ENCODE peak calls at places on chromosomes 6 and 20, in five cellular contexts. J is tibial artery, X is fibroblast of the aortic adventitia, A is coronary artery, R is heart left ventricle. O is an unnamed sample.

GRCh38 chr6:128731249-128732165 is 151.4 kb upstream of the LAMA2 start:
- DNase-seq in R (no peak), X (peak), J (no peak), A (no peak), O (peak)

GRCh38 chr6:111858347-111858746 is 14.9 kb downstream of the FYN start:
- DNase-seq in J (no peak), A (no peak), X (no peak), R (no peak), O (no peak)

GRCh38 chr20:11716239-11716944 is 201.3 kb upstream of the BTBD3 start:
- DNase-seq in J (no peak), X (peak), A (no peak), R (no peak), O (peak)

GRCh38 chr6:33983109-33983475 is 162.8 kb downstream of the GRM4 start:
- DNase-seq in A (peak), X (no peak), J (peak), R (peak), O (no peak)

GRCh38 chr20:62907377-62908317 is 18.7 kb downstream of the DIDO1 start:
- DNase-seq in R (no peak), X (no peak), A (no peak), J (no peak), O (peak)

GRCh38 chr20:15682690-15683089 is 890.6 kb downstream of the KIF16B start:
- DNase-seq in R (no peak), J (no peak), X (no peak), A (no peak), O (peak)

GRCh38 chr20:4776079-4776630 is 54.4 kb downstream of the PRND start:
- DNase-seq in X (no peak), R (no peak), J (no peak), A (no peak), O (no peak)

GRCh38 chr6:148973809-148974208 is 227.0 kb downstream of the UST start:
- DNase-seq in R (no peak), X (peak), J (no peak), A (no peak), O (peak)

GRCh38 chr6:20575125-20575524 is 40.9 kb downstream of the CDKAL1 start:
- DNase-seq in J (no peak), A (no peak), X (no peak), R (no peak), O (no peak)

GRCh38 chr20:420721-421574 is 12.8 kb downstream of the RBCK1 start:
- DNase-seq in A (no peak), X (no peak), J (no peak), R (peak), O (no peak)

GRCh38 chr6:6730831-6731230 is 142.3 kb downstream of the LY86 start:
- DNase-seq in J (peak), R (peak), X (peak), A (no peak), O (peak)

GRCh38 chr6:40526036-40526435 is 61.1 kb downstream of the LRFN2 start:
- DNase-seq in X (no peak), A (no peak), J (no peak), R (no peak), O (no peak)

GRCh38 chr6:4760773-4761172 is 15.4 kb upstream of the CDYL start:
- DNase-seq in A (no peak), R (no peak), X (peak), J (no peak), O (no peak)

GRCh38 chr6:85405175-85405852 is 44.6 kb upstream of the NT5E start:
- DNase-seq in A (no peak), X (peak), J (no peak), R (no peak), O (no peak)

GRCh38 chr6:145960918-145961604 is 3.1 kb downstream of the SHPRH start:
- DNase-seq in R (no peak), X (peak), A (peak), J (no peak), O (peak)

GRCh38 chr20:13858496-13859270 is 73.9 kb downstream of the NDUFAF5 start:
- DNase-seq in X (no peak), R (no peak), J (no peak), A (no peak), O (no peak)

GRCh38 chr20:30506100-30506499 is 751.4 kb upstream of the DEFB115 start:
- DNase-seq in R (no peak), J (no peak), X (no peak), A (no peak), O (no peak)

GRCh38 chr20:36243726-36244125 is 7.4 kb downstream of the AAR2 start:
- DNase-seq in A (no peak), R (no peak), J (no peak), X (no peak), O (no peak)

GRCh38 chr6:156904176-156904967 is 127.2 kb downstream of the ARID1B start:
- DNase-seq in X (no peak), A (no peak), R (no peak), J (no peak), O (no peak)

GRCh38 chr6:53646606-53647005 is 18.9 kb downstream of the KLHL31 start:
- DNase-seq in A (no peak), R (no peak), X (no peak), J (no peak), O (no peak)

GRCh38 chr6:158047120-158047518 is 65.5 kb downstream of the SYNJ2 start:
- DNase-seq in J (peak), R (peak), X (no peak), A (peak), O (peak)

GRCh38 chr20:37261714-37262113 is at the start of gene GHRH:
- DNase-seq in J (no peak), X (no peak), A (no peak), R (no peak), O (no peak)

GRCh38 chr6:131182991-131183425 is 47.7 kb downstream of the AKAP7 start:
- DNase-seq in X (peak), J (no peak), A (no peak), R (no peak), O (no peak)

GRCh38 chr20:53502820-53503219 is 90.8 kb downstream of the ZNF217 start:
- DNase-seq in R (no peak), J (no peak), X (no peak), A (no peak), O (no peak)

DNA sequence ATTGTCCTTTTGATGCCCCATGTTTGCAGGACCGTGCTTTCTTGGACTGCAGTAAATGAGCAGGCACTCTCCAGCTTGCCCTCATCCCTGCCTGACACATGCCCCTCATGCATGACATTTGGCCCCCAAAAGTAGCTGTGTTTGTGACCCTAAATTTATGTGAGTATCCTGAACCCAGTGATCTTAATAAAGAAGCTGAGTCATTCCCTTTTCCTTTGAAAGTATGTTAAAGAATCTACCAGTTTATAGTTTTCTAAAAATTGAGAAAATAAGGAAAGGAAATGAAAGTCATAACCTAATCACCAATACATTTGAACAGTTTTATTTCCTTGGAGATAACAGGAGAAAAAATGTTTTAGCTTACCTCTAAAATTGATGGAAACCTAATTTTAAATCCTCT is 3.4 kb upstream of the SLC22A23 start:
- DNase-seq in J (no peak), X (no peak), A (no peak), R (no peak), O (no peak)
- TF ChIP-seq CTCF in J (no peak), X (no peak), A (no peak), R (no peak), O (no peak)

DNA sequence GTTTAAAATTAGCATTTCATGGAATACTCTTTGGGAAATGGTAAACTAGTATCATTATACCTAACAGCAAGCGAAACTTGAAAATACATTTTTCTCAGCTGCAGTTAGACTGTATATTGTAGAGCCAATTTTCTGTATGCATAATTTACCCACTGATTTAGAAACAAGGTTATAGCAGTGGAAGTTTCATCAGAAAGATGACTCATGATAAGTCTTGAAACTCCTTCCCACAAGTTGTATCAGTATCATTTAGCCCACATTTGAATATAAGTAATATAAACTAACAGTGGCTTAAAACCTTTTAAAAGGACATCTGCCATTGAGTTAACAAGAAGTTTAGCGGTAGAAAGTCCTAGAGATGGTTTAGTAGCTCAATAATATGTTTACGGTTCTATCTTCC is 164.9 kb upstream of the BMP5 start:
- DNase-seq in J (no peak), R (no peak), A (no peak), X (peak), O (peak)
- H3K4me3 ChIP-seq in J (no peak), R (no peak), A (peak), X (no peak), O (no peak)

DNA sequence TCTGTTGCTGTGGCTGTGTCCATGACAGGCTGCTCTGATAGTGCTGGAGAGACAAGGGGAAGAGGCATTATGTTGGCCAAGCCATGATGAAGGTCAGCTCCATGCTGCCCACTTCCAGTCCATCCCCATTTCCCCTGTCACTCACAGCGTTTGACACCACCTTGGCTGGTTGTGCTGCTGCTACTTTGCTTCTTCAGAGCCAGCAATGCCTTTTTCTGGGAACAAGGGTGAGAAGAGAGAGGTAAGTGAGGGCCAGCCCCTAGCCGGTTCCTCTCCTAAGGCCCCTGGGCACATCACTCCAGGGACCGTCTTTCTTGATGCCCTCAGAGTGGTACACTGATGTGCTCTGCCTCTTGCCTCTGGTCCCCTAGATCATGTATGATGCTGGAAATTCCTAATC is 2.0 kb downstream of the NELFE start:
- DNase-seq in R (no peak), J (no peak), A (no peak), X (no peak), O (no peak)
- TF ChIP-seq CTCF in R (no peak), J (no peak), A (no peak), X (no peak), O (no peak)

GRCh38 chr20:24948939-24949679 is at the start of gene CST7:
- DNase-seq in J (no peak), A (peak), X (no peak), R (peak), O (no peak)
- H3K4me3 ChIP-seq in J (no peak), A (peak), X (no peak), R (no peak), O (no peak)

GRCh38 chr6:1442929-1443328 is 53.6 kb downstream of the FOXF2 start:
- DNase-seq in J (no peak), R (no peak), X (no peak), A (no peak), O (no peak)
- TF ChIP-seq CTCF in J (no peak), R (no peak), X (no peak), A (no peak), O (no peak)

GRCh38 chr6:46015119-46015968 is at the start of gene CLIC5:
- DNase-seq in A (no peak), X (no peak), R (peak), J (peak), O (no peak)

GRCh38 chr6:46014511-46015118 is 1.0 kb downstream of the CLIC5 start:
- DNase-seq in J (no peak), A (no peak), X (no peak), R (peak), O (no peak)

GRCh38 chr6:46011241-46012085 is 4.2 kb downstream of the CLIC5 start:
- DNase-seq in A (no peak), R (peak), J (no peak), X (no peak), O (no peak)

GRCh38 chr6:46014054-46014453 is 1.6 kb downstream of the CLIC5 start:
- DNase-seq in X (no peak), R (no peak), A (no peak), J (no peak), O (no peak)

GRCh38 chr6:46013639-46014038 is 2.0 kb downstream of the CLIC5 start:
- DNase-seq in X (no peak), A (no peak), R (no peak), J (no peak), O (no peak)
- H3K4me3 ChIP-seq in X (no peak), A (no peak), R (peak), J (no peak), O (no peak)

DNA sequence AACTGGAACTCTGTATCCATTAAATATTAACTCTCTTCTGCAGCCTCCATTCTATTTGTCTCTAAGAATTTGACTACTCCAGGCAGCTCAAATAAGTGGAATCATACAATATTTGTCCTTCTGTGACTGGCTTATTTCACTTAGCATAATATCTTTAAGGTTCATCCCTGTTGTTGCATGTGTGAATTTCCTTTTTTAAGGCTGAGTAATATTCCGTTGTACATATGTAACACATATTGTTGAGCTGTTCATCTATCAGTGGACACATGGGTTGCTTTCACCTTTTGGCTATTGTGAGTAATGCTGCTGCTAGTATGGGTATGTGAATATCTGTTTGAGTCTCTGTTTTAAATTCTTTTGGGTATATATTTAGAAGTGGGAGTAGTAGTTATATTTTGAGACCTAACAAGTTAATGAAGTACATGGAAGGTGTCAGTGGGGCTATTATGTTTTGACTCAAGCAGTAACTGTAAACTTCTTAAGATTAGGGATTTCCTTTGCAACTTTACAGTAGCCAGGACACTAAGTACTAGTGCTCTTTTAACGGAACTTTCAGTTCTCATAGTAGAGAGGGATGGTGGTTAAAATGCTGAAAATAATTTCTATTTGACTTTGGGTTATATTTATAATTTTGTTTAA is 29.7 kb upstream of the TMEM217 start:
- DNase-seq in X (no peak), R (no peak), J (no peak), A (no peak), O (no peak)
- TF ChIP-seq CTCF in X (no peak), R (no peak), J (no peak), A (no peak), O (no peak)

DNA sequence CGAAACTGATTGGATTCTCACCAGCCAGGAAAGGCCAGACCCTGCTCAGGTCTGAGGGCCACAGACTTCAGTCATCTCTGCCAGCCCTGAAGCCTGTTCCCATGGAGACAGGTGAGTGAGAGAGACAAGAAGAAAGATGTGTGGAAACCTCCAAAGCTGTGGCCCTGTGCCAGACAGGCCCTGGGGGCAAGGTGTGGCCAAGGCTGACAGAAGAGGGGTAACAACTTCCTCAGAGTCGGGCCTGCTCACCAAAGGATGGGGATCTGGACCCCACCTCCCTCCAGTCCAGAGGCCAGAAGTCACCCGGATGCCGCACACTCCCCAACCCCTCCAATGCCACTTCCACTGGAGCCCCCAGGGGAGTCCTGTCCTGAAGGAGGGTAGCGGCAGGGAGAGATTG is 73.6 kb downstream of the MDGA1 start:
- DNase-seq in A (no peak), R (no peak), X (no peak), J (no peak), O (no peak)
- H3K4me3 ChIP-seq in A (no peak), R (no peak), X (no peak), J (no peak), O (no peak)